ENCODE peak calls at places on chromosome 3, in four cellular contexts. E, P, T and G are unnamed samples.

GRCh38 chr3:120144267-120144666 is 50.0 kb upstream of the GSK3B start:
- DNase-seq in T (no peak), P (no peak), E (peak), G (no peak)

GRCh38 chr3:127819086-127819485 is 3.2 kb downstream of the MGLL start:
- DNase-seq in P (no peak), E (no peak), T (no peak), G (no peak)

GRCh38 chr3:70738310-70738681 is 425.9 kb upstream of the MDFIC2 start:
- DNase-seq in E (no peak), T (no peak), P (no peak), G (no peak)

GRCh38 chr3:126459763-126460127 is 15.9 kb downstream of the ZXDC start:
- DNase-seq in P (no peak), T (no peak), E (no peak), G (no peak)

GRCh38 chr3:171283248-171284222 is 176.7 kb downstream of the TNIK start:
- DNase-seq in E (no peak), T (no peak), P (no peak), G (no peak)

GRCh38 chr3:192422998-192423349 is 304.4 kb downstream of the FGF12 start:
- DNase-seq in E (no peak), P (no peak), T (no peak), G (no peak)

GRCh38 chr3:184562146-184562861 is 719 bp downstream of the EPHB3 start:
- DNase-seq in P (no peak), E (no peak), T (no peak), G (no peak)

GRCh38 chr3:159787794-159788205 is 200.8 kb upstream of the IL12A start:
- DNase-seq in E (peak), P (no peak), T (no peak), G (no peak)

GRCh38 chr3:188417329-188417728 is 263.4 kb downstream of the LPP start:
- DNase-seq in E (no peak), T (no peak), P (no peak), G (no peak)

GRCh38 chr3:112013058-112013783 is 14.5 kb downstream of the TAGLN3 start:
- DNase-seq in T (peak), E (peak), P (peak), G (peak)

GRCh38 chr3:136734382-136735070 is 17.7 kb downstream of the STAG1 start:
- DNase-seq in P (no peak), E (peak), T (no peak), G (no peak)

GRCh38 chr3:109640146-109640652 is 302.9 kb upstream of the DPPA4 start:
- DNase-seq in P (no peak), T (no peak), E (no peak), G (no peak)

DNA sequence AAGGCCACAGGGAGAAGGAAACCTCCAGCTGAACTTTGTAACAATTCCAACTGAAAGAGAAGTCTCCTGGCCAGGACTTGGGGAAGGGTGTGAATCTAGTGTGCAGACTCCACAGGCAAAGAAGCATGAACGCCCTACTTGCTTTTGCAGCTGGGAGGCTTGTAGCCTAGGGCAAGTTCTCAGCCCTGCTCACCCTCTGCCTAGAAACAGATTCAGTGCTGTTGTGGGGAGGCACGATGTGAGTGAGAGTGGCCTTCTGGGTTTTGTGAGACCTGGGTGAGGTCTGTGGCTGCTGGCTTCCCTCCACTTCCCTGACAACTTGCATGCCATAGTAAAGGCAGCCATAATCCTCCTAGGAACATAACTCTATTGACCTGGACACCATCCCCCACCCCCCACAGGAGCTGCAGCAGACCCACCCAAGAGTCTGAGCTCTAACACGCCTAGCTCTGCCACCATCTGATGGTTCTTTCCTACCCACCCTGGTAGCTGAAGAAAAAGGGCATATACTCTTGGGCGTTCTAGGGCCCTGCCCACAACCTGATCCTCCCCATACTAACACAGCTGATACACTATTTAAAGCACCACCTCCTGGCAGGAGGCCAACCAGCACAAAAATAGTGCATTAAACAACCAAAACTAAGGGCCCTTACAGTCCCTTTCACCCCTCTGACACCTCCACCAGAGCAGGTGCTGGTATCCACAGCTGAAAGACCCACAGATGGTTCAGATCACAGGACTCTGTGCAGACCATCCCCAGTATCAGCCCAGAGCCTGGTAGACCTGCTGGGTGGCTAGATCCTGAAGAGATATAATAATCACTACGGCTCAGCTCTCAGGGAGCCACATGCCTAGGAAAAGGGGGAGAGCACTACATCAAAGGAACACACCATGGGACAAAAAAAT is 426.5 kb downstream of the IGSF11 start:
- DNase-seq in E (no peak), P (no peak), T (no peak), G (no peak)
- TF ChIP-seq TCF7L2 in E (no peak), P (no peak), T (no peak), G (no peak)

DNA sequence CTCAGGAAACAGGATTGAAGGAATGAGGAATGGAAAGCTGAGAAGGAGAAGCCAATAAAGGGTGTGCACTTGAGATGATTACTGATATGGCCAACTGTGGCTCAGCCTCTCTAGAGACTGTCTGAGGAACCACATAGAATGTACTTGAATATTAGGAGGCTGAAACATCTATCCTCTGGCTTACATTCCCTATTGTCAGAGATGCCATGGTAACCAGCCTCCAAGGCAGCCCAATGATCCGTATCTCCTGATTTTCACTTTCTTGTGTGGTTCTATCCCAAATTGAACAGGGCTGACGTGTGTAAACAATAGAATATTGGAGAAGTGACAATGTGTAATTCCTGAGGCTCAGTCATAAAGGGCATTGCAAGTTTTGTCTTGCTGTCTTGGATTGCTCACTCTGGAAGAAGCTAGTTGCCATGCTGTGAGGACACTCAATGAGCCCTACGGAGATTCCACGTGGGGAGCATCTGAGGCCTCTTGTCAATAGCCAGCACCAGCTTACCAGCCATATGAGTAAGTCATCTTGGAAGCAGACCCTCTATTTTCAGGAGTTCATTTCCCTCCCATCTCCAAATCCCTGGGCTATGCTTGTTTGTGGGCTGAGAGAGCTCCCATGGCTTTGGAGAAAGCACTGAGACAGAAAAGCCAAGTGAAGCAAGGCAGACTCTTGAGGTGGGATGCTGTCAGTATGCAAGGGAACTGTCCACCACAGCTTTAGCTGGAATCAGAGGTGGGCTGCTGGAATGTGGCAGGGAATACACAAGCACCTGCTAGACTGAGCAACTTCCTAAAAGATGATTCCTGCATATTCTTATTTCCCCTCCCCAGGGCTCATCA is 84.6 kb downstream of the SCN11A start:
- DNase-seq in P (no peak), T (no peak), E (no peak), G (no peak)
- TF ChIP-seq SIN3A in P (no peak), T (no peak), E (no peak), G (no peak)

GRCh38 chr3:8488877-8489865 is 12.5 kb upstream of the LMCD1 start:
- DNase-seq in E (peak), T (no peak), P (no peak), G (no peak)
- TF ChIP-seq POLR2AphosphoS5 in E (no peak), T (no peak), P (no peak), G (no peak)

GRCh38 chr3:129984124-129984523 is 9.6 kb downstream of the TRH start:
- DNase-seq in T (no peak), P (no peak), E (no peak), G (no peak)
- TF ChIP-seq TCF7L2 in T (no peak), P (no peak), E (no peak), G (no peak)

GRCh38 chr3:117626577-117626976 is 917.0 kb downstream of the TUSC7 start:
- DNase-seq in E (no peak), P (no peak), T (no peak), G (no peak)

GRCh38 chr3:117619805-117620204 is 910.2 kb downstream of the TUSC7 start:
- DNase-seq in T (no peak), P (no peak), E (no peak), G (no peak)

GRCh38 chr3:117618462-117618861 is 908.9 kb downstream of the TUSC7 start:
- DNase-seq in E (no peak), T (no peak), P (no peak), G (no peak)

GRCh38 chr3:117624424-117624823 is 914.8 kb downstream of the TUSC7 start:
- DNase-seq in E (no peak), T (no peak), P (no peak), G (no peak)

GRCh38 chr3:117622130-117622841 is 912.7 kb downstream of the TUSC7 start:
- DNase-seq in E (no peak), T (no peak), P (no peak), G (no peak)
- TF ChIP-seq SIN3A in E (no peak), T (no peak), P (no peak), G (no peak)

DNA sequence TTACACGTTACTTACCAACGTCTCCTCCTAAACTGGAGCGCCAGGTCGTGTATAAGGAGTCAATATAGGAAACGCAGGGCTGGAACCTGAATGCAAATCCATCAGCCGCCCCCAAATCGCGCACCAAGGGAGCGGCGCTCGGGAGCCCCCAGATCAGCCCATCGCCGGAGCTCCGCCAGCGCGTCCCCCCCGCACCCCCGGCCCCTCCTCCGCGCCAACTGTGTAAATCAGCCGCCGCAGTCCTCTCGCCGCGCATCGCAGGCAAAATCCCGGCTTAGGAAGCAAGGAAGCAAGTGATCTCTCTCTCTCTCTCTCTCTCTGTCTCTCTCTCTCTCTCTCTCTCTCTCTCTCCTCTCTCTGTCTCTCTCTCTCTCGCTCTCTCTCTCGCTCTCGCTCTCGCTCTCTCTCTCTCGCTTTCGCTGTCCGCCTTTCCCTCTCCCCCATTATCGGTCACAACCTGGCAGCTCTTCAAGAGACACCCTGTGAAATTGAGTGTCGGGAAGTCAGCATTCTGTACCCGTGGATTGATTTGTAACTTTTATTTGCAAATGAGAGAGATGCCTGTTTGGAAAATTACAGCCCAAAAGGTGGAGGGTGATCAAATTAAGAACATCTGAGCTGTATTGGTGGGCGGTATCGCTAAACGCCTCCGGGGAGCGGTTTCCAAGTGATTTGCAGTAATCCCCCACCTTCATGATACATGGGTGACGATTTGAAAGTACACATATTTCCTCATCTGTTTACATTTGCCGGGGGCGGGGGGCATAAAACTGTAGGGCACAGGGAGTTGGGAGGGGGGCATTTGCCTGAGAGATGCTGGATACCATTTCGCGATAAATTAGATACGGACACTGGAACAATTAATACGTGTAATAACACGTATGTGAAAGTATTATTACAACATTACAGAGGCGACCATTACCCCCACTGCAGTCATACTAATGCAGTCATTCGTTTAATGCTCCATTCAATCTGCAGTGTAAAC is 685 bp upstream of the SLITRK3 start:
- DNase-seq in P (no peak), E (no peak), T (no peak), G (no peak)
- TF ChIP-seq POLR2AphosphoS5 in P (no peak), E (no peak), T (no peak), G (no peak)

GRCh38 chr3:186361612-186362408 is at the start of gene DGKG:
- DNase-seq in P (no peak), T (no peak), E (no peak), G (no peak)
- TF ChIP-seq TCF7L2 in P (no peak), T (no peak), E (no peak), G (no peak)

DNA sequence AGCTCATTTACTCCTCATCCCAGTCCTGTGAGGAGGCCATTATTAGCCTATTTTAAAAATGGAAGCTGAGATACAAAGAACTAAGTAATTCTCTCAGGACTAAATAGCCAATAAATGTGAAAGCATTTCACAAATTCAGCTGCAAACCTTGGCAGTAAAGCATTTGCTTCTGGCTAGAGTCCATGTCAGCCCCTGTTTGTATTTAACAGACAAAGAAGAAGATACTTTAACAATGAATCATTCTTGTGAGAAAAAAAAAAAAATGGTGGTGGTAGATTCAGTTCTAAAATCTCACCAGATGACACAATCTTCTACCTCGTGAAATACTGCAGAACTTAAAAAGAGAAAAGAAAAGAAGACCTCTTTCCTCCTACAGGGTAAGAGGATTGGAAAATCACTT is 84.9 kb upstream of the CNTN6 start:
- DNase-seq in P (no peak), T (no peak), E (no peak), G (no peak)
- TF ChIP-seq SIN3A in P (no peak), T (no peak), E (no peak), G (no peak)